ENCODE peak calls at places on chromosomes 4 and X, in seven cellular contexts. T, F, L, V, M, X and K are unnamed samples.

GRCh38 chr4:184250795-184251679 is 33.4 kb upstream of the ENPP6 start:
- DNase-seq in T (no peak), F (no peak), L (peak), V (no peak), M (no peak), X (peak), K (no peak)

GRCh38 chrX:55135171-55135570 is 46.4 kb downstream of the PAGE2 start:
- DNase-seq in T (peak), F (peak), L (peak), V (no peak), M (peak), X (peak), K (no peak)

GRCh38 chr4:71304289-71304850 is 34.5 kb upstream of the SLC4A4 start:
- DNase-seq in T (no peak), F (no peak), L (peak), V (no peak), M (no peak), X (no peak), K (no peak)

GRCh38 chr4:6298035-6298434 is 28.4 kb downstream of the WFS1 start:
- DNase-seq in T (no peak), F (no peak), L (no peak), V (no peak), M (no peak), X (no peak), K (no peak)

GRCh38 chrX:138485767-138486166 is 225.8 kb downstream of the FGF13 start:
- DNase-seq in T (no peak), F (no peak), L (no peak), V (no peak), M (no peak), X (no peak), K (no peak)

GRCh38 chrX:1108451-1109445 is 103.7 kb downstream of the CRLF2 start:
- DNase-seq in T (no peak), F (no peak), L (no peak), V (no peak), M (no peak), X (no peak), K (no peak)

GRCh38 chrX:97529801-97530200 is 646.1 kb downstream of the RPA4 start:
- DNase-seq in T (no peak), F (peak), L (peak), V (no peak), M (no peak), X (no peak), K (no peak)

GRCh38 chr4:61605971-61606370 is 405.8 kb downstream of the ADGRL3 start:
- DNase-seq in T (no peak), F (no peak), L (no peak), V (no peak), M (no peak), X (no peak), K (no peak)

GRCh38 chrX:150902434-150903109 is 4.1 kb upstream of the CD99L2 start:
- DNase-seq in T (no peak), F (no peak), L (no peak), V (no peak), M (no peak), X (no peak), K (no peak)

GRCh38 chr4:37662861-37663390 is 23.2 kb downstream of the RELL1 start:
- DNase-seq in T (no peak), F (peak), L (peak), V (no peak), M (no peak), X (no peak), K (no peak)

GRCh38 chrX:49209434-49210251 is 9.7 kb upstream of the SYP start:
- DNase-seq in T (no peak), F (no peak), L (no peak), V (no peak), M (no peak), X (no peak), K (no peak)

GRCh38 chrX:154649864-154650510 is 3.4 kb downstream of the CTAG2 start:
- DNase-seq in T (no peak), F (no peak), L (no peak), V (no peak), M (no peak), X (no peak), K (no peak)

DNA sequence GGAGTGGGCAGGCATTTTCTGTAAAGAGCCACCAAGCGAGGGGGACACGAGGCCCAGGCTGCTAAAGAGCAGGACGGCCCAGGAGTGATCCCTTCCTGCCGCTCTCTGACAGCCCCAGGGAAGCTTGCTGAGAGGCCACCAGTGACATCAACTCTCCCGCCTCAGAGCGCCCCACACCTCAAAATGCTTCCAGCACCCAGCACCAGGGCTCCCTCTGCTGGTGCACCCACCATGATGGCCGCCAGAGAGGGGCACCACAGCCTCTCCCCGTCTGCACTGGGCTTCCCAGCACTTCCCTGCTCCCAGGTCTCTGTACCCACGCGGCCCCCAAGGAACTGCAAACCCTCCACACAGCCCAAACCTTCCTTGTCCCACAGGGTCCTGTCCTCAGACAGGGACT is 40.4 kb downstream of the GAK start:
- DNase-seq in T (no peak), F (no peak), L (no peak), V (no peak), M (no peak), X (peak), K (no peak)
- TF ChIP-seq CTCF in T (no peak), F (no peak), L (peak), V (no peak), M (no peak), X (peak), K (no peak)

GRCh38 chrX:16804923-16805464 is 18.7 kb downstream of the TXLNG start:
- DNase-seq in T (no peak), F (no peak), L (no peak), V (no peak), M (no peak), X (peak), K (no peak)

GRCh38 chrX:16807976-16808542 is 21.8 kb downstream of the TXLNG start:
- DNase-seq in T (no peak), F (peak), L (peak), V (no peak), M (no peak), X (no peak), K (no peak)

DNA sequence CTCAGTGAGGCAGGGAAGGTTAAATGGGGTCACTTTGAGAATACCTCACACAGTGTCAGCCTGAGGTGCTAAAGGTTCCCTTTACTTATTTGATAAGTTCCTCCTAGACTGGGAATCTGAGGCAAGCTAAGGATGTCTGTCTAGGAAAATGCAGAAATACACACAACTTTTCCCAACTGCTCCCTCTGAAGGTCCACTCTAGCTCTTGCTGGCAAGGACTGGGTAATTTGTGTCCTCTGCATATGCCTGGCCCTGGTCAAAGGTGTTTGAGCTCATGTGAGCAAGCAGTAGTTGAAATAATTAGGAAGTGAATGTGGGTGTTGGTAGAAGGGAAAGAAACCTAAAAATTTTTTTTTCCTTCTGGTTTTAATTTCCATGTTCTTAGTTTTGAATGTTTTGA is 21.3 kb downstream of the TXLNG start:
- DNase-seq in T (no peak), F (peak), L (peak), V (no peak), M (no peak), X (no peak), K (no peak)
- TF ChIP-seq CTCF in T (no peak), F (no peak), L (peak), V (no peak), M (peak), X (no peak), K (peak)

DNA sequence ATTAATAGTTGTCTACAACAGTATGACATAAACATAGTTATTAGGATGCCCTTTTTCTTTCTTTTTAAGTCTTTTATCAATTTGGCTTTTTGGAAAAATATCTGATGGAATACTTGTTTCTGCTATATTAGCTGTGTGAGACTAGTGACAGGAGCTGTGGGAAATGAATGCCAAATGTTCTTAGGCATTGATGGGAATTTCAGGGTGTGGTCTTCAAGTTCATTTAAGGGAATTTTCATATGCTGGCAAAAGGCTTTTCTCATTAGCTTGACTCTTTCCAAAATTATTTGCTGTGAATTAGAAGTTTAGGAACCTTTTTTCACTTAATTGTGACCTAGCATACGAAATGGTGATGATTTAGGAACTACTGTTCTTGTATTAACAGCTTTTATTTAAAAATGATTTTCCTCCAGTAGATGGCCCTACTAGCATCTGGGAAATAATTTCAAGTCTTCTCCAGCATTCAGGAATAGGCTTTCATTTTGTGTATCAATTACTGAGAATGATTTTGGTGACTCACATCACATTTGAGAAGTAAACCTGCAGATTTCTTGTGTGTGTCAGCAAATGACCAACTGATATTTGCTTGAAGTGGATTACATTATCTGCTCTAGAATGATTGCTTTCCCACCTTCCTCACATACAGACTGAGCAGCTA is 70.9 kb downstream of the HTT start:
- DNase-seq in T (no peak), F (no peak), L (peak), V (no peak), M (no peak), X (no peak), K (no peak)
- TF ChIP-seq CTCF in T (no peak), F (no peak), L (no peak), V (no peak), M (no peak), X (peak), K (no peak)

DNA sequence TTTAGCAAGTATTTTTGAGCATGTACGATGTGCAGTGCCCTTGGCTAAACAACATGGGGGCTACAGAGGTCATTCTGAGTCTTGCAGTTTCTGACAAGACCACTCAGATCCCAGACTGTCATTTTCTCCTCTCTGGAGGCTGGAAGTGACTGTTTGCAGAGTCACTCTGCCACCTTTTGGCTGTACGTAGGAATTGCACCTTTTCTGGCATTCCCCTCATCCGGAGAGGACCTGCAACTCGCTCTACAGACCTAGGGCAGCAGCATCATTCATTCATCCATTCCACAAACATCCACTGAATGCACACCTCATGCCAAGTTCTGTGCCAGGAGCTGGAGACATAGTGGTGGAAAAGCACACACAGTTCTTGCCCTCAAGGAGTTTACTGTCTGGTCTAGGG is 160.4 kb upstream of the GPR101 start:
- DNase-seq in T (no peak), F (peak), L (no peak), V (no peak), M (no peak), X (peak), K (no peak)
- TF ChIP-seq CTCF in T (peak), F (no peak), L (peak), V (no peak), M (peak), X (peak), K (peak)

GRCh38 chrX:148049441-148049840 is 68.3 kb downstream of the FMR1NB start:
- DNase-seq in T (no peak), F (no peak), L (peak), V (no peak), M (no peak), X (peak), K (no peak)
- TF ChIP-seq CTCF in T (peak), F (no peak), L (peak), V (peak), M (peak), X (peak), K (peak)